ENCODE peak calls at places on chromosome 10, in eight cellular contexts. E, R, Z, F, P, Y, L and M are unnamed samples. For H3K4me1, the result is how much of the 10 kb centered on the place peaks cover.

GRCh38 chr10:68561804-68562649 is 1.9 kb downstream of the TET1 start:
- DNase-seq in R (peak), F (no peak), Z (peak), P (no peak), Y (peak), L (no peak), E (peak), M (peak)

GRCh38 chr10:44921061-44921460 is 9.9 kb downstream of the TMEM72 start:
- DNase-seq in P (no peak), R (no peak), E (peak), Y (no peak), F (no peak), Z (no peak), L (no peak), M (no peak)

GRCh38 chr10:4331150-4331549 is 494.9 kb upstream of the AKR1E2 start:
- DNase-seq in Y (no peak), Z (no peak), F (no peak), P (no peak), R (no peak), E (no peak), L (no peak), M (no peak)

GRCh38 chr10:76543655-76544054 is 1094.0 kb downstream of the KCNMA1 start:
- DNase-seq in L (no peak), Z (no peak), P (no peak), Y (no peak), F (no peak), R (peak), E (no peak), M (no peak)

GRCh38 chr10:59465089-59465488 is 102.7 kb upstream of the FAM13C start:
- DNase-seq in L (no peak), Z (peak), P (no peak), E (no peak), F (no peak), Y (peak), R (peak), M (peak)

GRCh38 chr10:70222340-70222794 is 10.9 kb downstream of the PPA1 start:
- DNase-seq in R (no peak), L (no peak), E (no peak), Y (no peak), P (no peak), Z (no peak), F (no peak), M (no peak)

GRCh38 chr10:68088030-68088396 is 12.9 kb upstream of the HERC4 start:
- DNase-seq in P (no peak), E (no peak), Y (no peak), L (no peak), Z (no peak), R (no peak), F (no peak), M (no peak)

GRCh38 chr10:6114758-6115410 is 26.1 kb downstream of the RBM17 start:
- DNase-seq in Z (no peak), P (no peak), E (no peak), R (peak), L (no peak), Y (no peak), F (no peak), M (no peak)

GRCh38 chr10:36023939-36024338 is 381.8 kb upstream of the FZD8 start:
- DNase-seq in F (peak), Y (peak), E (peak), R (peak), Z (no peak), L (no peak), P (no peak), M (no peak)

GRCh38 chr10:1232164-1232911 is 176.2 kb downstream of the WDR37 start:
- DNase-seq in E (no peak), P (no peak), Y (no peak), L (no peak), F (no peak), R (no peak), Z (no peak), M (no peak)

GRCh38 chr10:5692476-5693358 is 8.1 kb downstream of the TASOR2 start:
- DNase-seq in Z (peak), Y (peak), E (peak), P (peak), R (peak), L (peak), F (peak), M (no peak)

GRCh38 chr10:107546239-107546638 is 381.7 kb upstream of the SORCS1 start:
- DNase-seq in L (no peak), P (no peak), Y (no peak), R (peak), Z (no peak), F (no peak), E (no peak), M (peak)

GRCh38 chr10:88038268-88038667 is 174.8 kb downstream of the PTEN start:
- DNase-seq in E (no peak), Z (no peak), R (peak), P (no peak), Y (no peak), F (no peak), L (no peak), M (peak)

GRCh38 chr10:73940634-73941221 is 29.8 kb downstream of the PLAU start:
- DNase-seq in R (peak), E (peak), Z (peak), Y (peak), L (peak), P (peak), F (peak), M (peak)

GRCh38 chr10:97095701-97096300 is 90.0 kb downstream of the SLIT1 start:
- DNase-seq in Z (no peak), E (peak), R (no peak), L (no peak), Y (no peak), P (no peak), F (no peak), M (peak)

GRCh38 chr10:77936697-77937567 is 10.4 kb upstream of the DLG5 start:
- DNase-seq in Z (no peak), F (no peak), Y (no peak), E (peak), R (no peak), L (no peak), P (no peak), M (peak)

GRCh38 chr10:11373626-11374310 is 237.7 kb downstream of the USP6NL start:
- DNase-seq in F (no peak), Z (no peak), E (no peak), L (no peak), R (no peak), Y (peak), P (no peak), M (no peak)

GRCh38 chr10:95279042-95279820 is 11.6 kb downstream of the PDLIM1 start:
- DNase-seq in R (peak), Z (no peak), F (no peak), L (no peak), P (no peak), Y (no peak), E (no peak), M (no peak)

GRCh38 chr10:75350791-75351190 is 50.8 kb downstream of the ZNF503 start:
- DNase-seq in R (peak), Z (no peak), F (no peak), P (no peak), Y (no peak), E (no peak), L (no peak), M (no peak)

GRCh38 chr10:61463035-61463909 is 10.1 kb upstream of the TMEM26 start:
- DNase-seq in E (no peak), Z (no peak), R (peak), F (no peak), L (no peak), Y (no peak), P (no peak), M (no peak)

GRCh38 chr10:52256832-52257691 is 57.0 kb upstream of the DKK1 start:
- DNase-seq in Z (no peak), L (no peak), R (peak), E (no peak), Y (no peak), F (no peak), P (no peak), M (no peak)

GRCh38 chr10:81405399-81405798 is 469.6 kb upstream of the NRG3 start:
- DNase-seq in Y (no peak), P (no peak), E (no peak), Z (no peak), L (no peak), F (no peak), R (no peak), M (no peak)

GRCh38 chr10:49273626-49274025 is 25.3 kb upstream of the C10orf71 start:
- DNase-seq in F (no peak), R (no peak), Y (no peak), Z (no peak), E (peak), L (no peak), P (no peak), M (no peak)

GRCh38 chr10:107576746-107577145 is 412.2 kb upstream of the SORCS1 start:
- DNase-seq in Y (no peak), F (no peak), R (no peak), E (no peak), Z (no peak), P (no peak), L (peak), M (peak)

GRCh38 chr10:64257704-64258103 is 736.5 kb downstream of the REEP3 start:
- DNase-seq in R (no peak), Y (no peak), P (no peak), F (no peak), Z (no peak), E (no peak), L (no peak), M (no peak)

GRCh38 chr10:77297370-77297692 is 340.3 kb downstream of the KCNMA1 start:
- DNase-seq in F (no peak), R (peak), Z (no peak), L (no peak), Y (no peak), E (no peak), P (no peak), M (no peak)

GRCh38 chr10:28839600-28840007 is 162.3 kb downstream of the BAMBI start:
- DNase-seq in Z (peak), Y (no peak), R (peak), P (no peak), F (no peak), L (peak), E (peak), M (no peak)

GRCh38 chr10:13649844-13650520 is 63.2 kb downstream of the PRPF18 start:
- DNase-seq in L (no peak), Y (no peak), Z (no peak), P (no peak), F (no peak), E (no peak), R (no peak), M (no peak)

DNA sequence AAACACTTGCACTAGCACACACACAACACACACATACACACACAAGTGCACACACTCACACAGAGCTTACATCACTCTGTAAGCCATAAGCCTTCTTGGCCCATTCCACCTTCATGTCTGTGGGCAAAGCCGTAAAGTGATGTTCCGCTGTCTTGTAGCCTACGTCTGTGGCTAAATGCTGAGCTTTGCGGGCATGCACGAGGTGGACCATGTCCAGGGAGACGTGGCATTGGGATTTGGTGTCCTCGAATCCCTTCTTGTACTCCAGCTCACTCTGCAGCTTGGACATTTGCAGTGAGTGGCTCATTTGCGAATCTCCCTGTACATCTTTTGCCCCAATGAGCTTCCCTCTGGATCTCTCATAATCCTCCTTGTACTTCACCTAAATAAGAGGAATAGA is 42.0 kb downstream of the NRAP start:
- DNase-seq in Z (no peak), P (no peak), E (no peak), F (no peak), L (no peak), R (no peak), Y (no peak), M (no peak)
- H3K4me1 ChIP-seq in Z (under half), P (under half), E (under half), F (under half), L (under half), R (under half), Y (under half), M (under half)

GRCh38 chr10:131091682-131092081 is 219.8 kb downstream of the TCERG1L start:
- DNase-seq in E (no peak), R (no peak), Y (no peak), Z (no peak), L (no peak), F (no peak), P (no peak), M (no peak)
- H3K4me3 ChIP-seq in E (no peak), R (no peak), Y (no peak), Z (no peak), L (no peak), F (no peak), P (no peak), M (no peak)

DNA sequence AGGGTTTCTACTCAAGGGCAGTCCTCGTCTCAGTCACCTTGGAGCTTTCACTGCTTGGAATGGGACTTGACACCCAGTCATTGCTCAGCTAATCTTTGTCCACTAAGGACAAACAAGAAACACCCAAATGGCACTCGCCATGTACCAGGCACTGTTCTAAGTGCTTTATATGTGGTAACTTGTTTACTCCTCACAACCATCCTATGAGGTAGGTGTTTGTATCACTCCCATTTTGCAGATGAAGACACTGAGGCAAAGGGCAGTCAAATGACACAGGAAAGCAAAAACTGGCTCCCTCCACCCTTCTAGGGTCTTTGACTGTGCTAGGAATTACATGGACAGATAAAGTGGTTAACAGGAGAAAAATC is 24.7 kb downstream of the DNAJB12 start:
- DNase-seq in F (no peak), E (no peak), L (no peak), R (no peak), Z (no peak), Y (no peak), P (no peak), M (no peak)
- H3K4me1 ChIP-seq in F (under half), E (under half), L (half or more), R (half or more), Z (half or more), Y (half or more), P (half or more), M (half or more)

GRCh38 chr10:2980791-2981360 is 86.5 kb upstream of the PFKP start:
- DNase-seq in L (no peak), E (no peak), P (no peak), F (no peak), R (peak), Z (no peak), Y (no peak), M (no peak)
- H3K4me3 ChIP-seq in L (no peak), E (no peak), P (no peak), F (no peak), R (no peak), Z (no peak), Y (no peak), M (no peak)

GRCh38 chr10:71561003-71561577 is 158.5 kb downstream of the C10orf105 start:
- DNase-seq in L (no peak), E (no peak), Z (no peak), F (no peak), P (no peak), Y (no peak), R (no peak), M (no peak)
- H3K4me1 ChIP-seq in L (under half), E (under half), Z (under half), F (under half), P (under half), Y (under half), R (under half), M (under half)

GRCh38 chr10:25157650-25158049 is 17.2 kb upstream of the GPR158 start:
- DNase-seq in L (no peak), P (no peak), Z (no peak), F (no peak), E (no peak), Y (no peak), R (no peak), M (no peak)

GRCh38 chr10:25162391-25162790 is 12.4 kb upstream of the GPR158 start:
- DNase-seq in Z (no peak), E (no peak), F (no peak), R (no peak), P (no peak), Y (no peak), L (no peak), M (no peak)

GRCh38 chr10:25159591-25159990 is 15.2 kb upstream of the GPR158 start:
- DNase-seq in Z (no peak), P (no peak), Y (no peak), E (no peak), R (no peak), F (no peak), L (no peak), M (no peak)
- H3K4me3 ChIP-seq in Z (no peak), P (no peak), Y (no peak), E (no peak), R (no peak), F (no peak), L (no peak), M (no peak)

GRCh38 chr10:125881192-125881591 is at the start of gene DHX32:
- DNase-seq in Y (peak), F (no peak), L (no peak), Z (peak), P (no peak), R (no peak), E (peak), M (no peak)
- H3K4me1 ChIP-seq in Y (under half), F (under half), L (under half), Z (under half), P (under half), R (under half), E (under half), M (under half)